ENCODE peak calls at places on chromosomes 4 and X, in eight cellular contexts. V, Q, K, X, S, P, Y and O are unnamed samples.

GRCh38 chrX:7062276-7062675 is 85.2 kb upstream of the STS start:
- DNase-seq in X (no peak), P (no peak), S (no peak), Q (no peak), V (peak; percentile 17), K (no peak), Y (no peak), O (no peak)

GRCh38 chr4:89549907-89550306 is 242.3 kb upstream of the GPRIN3 start:
- DNase-seq in X (no peak), Q (no peak), P (no peak), V (no peak), S (no peak), Y (no peak), K (no peak), O (no peak)

GRCh38 chr4:148443550-148444295 is 1.5 kb upstream of the NR3C2 start:
- DNase-seq in V (no peak), K (no peak), Y (peak; percentile 38), S (no peak), X (no peak), Q (peak; percentile 28), P (no peak), O (no peak)

GRCh38 chr4:163878336-163879121 is 384.0 kb downstream of the TMA16 start:
- DNase-seq in V (no peak), Q (no peak), S (no peak), X (no peak), Y (no peak), P (no peak), K (no peak), O (no peak)

GRCh38 chr4:47349323-47349722 is 114.2 kb downstream of the COMMD8 start:
- DNase-seq in X (no peak), V (no peak), K (no peak), P (no peak), Q (no peak), S (no peak), Y (no peak), O (peak; percentile 55)

GRCh38 chr4:76716020-76716419 is 181.9 kb downstream of the SOWAHB start:
- DNase-seq in Q (no peak), Y (no peak), X (no peak), S (no peak), P (no peak), V (no peak), K (no peak), O (no peak)

GRCh38 chr4:42371306-42372063 is 25.8 kb upstream of the SHISA3 start:
- DNase-seq in X (peak; percentile 19), K (peak; percentile 33), Y (peak; percentile 77), P (no peak), V (peak; percentile 53), S (no peak), Q (peak; percentile 57), O (peak; percentile 13)

GRCh38 chrX:40090050-40090804 is 7.5 kb downstream of the BCOR start:
- DNase-seq in Y (peak; percentile 68), P (no peak), Q (no peak), X (no peak), S (peak; percentile 70), V (no peak), K (no peak), O (no peak)

GRCh38 chrX:153910446-153910845 is 6.0 kb downstream of the AVPR2 start:
- DNase-seq in S (no peak), V (no peak), X (no peak), P (no peak), Y (no peak), K (no peak), Q (no peak), O (no peak)

GRCh38 chrX:111168314-111168713 is 72.3 kb downstream of the PAK3 start:
- DNase-seq in V (peak; percentile 25), Y (peak; percentile 3), S (peak; percentile 3), K (no peak), P (no peak), X (peak; percentile 0), Q (peak; percentile 43), O (no peak)

DNA sequence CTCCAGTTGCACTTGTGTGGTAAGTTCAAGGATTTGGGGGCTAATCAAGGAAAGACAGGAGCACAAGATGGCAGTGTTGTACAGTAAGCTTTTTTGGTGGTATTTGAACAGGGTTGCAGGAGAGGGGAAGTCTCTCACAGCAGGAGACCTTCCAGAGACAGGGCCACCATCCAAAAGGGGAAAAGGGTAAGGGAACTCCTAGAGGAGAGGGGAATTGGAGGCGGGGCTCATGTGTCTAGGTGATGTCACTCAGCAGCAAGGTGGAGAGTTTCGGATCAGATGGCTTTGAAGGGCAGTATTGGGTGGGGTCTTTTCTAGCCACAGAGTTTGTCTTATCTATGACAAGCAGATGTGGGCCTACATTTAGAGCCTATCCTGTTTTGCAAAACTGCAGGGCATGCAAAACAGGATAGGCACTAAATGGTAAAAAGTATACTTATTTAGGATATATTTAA is 13.4 kb upstream of the RNF175 start:
- DNase-seq in Q (peak; percentile 87), S (peak; percentile 85), Y (no peak), P (no peak), V (no peak), X (no peak), K (no peak), O (no peak)
- TF ChIP-seq REST in Q (no peak), S (no peak), Y (no peak), P (no peak), V (no peak), X (no peak), K (no peak), O (no peak)

DNA sequence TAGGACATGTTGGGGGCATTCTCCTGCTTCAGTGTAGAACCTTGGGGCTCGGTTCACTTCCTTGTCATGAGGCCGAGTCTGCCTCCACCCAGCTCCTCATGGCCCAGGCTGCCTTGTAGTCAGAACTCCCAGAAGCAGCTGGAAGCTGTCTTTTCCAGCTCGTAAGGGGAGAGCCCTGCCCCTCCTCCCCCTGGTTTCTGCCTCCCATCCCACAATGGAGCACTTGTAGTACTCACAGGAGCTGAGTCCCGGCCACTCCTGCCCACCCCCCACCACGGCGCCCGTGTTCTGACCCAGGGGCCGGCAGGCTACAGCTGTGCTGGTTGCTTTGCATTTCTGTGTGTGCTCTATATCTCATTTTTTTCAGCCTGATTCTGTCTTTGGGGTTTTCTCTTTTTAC is 24.7 kb upstream of the PJA1 start:
- DNase-seq in S (no peak), Y (no peak), P (no peak), Q (no peak), K (no peak), X (no peak), V (no peak), O (no peak)
- TF ChIP-seq CTCF in S (no peak), Y (no peak), P (no peak), Q (no peak), K (no peak), X (no peak), V (no peak), O (no peak)

GRCh38 chr4:90575371-90575770 is 448.2 kb downstream of the CCSER1 start:
- DNase-seq in P (no peak), X (no peak), Q (no peak), V (no peak), Y (no peak), K (no peak), S (no peak), O (no peak)

GRCh38 chr4:90582087-90582486 is 454.9 kb downstream of the CCSER1 start:
- DNase-seq in Y (no peak), K (no peak), P (no peak), Q (peak; percentile 30), S (no peak), V (no peak), X (no peak), O (no peak)

GRCh38 chr4:90580271-90580825 is 453.2 kb downstream of the CCSER1 start:
- DNase-seq in S (no peak), Q (peak; percentile 56), Y (no peak), X (no peak), V (no peak), P (no peak), K (no peak), O (no peak)
- TF ChIP-seq REST in S (no peak), Q (no peak), Y (no peak), X (no peak), V (no peak), P (no peak), K (no peak), O (no peak)

GRCh38 chrX:98068210-98068609 is 1184.5 kb downstream of the RPA4 start:
- DNase-seq in Q (no peak), K (no peak), S (no peak), Y (no peak), V (no peak), P (no peak), X (no peak), O (no peak)
- TF ChIP-seq CTCF in Q (no peak), K (no peak), S (no peak), Y (no peak), V (no peak), P (no peak), X (no peak), O (no peak)

GRCh38 chr4:109022941-109023340 is 260.1 kb upstream of the ETNPPL start:
- DNase-seq in P (no peak), V (no peak), K (no peak), S (no peak), Q (no peak), Y (no peak), X (no peak), O (no peak)

GRCh38 chr4:109027016-109027500 is 264.2 kb upstream of the ETNPPL start:
- DNase-seq in Y (no peak), V (no peak), Q (no peak), K (no peak), S (peak; percentile 83), X (no peak), P (no peak), O (no peak)

GRCh38 chr4:109025471-109026076 is 262.7 kb upstream of the ETNPPL start:
- DNase-seq in K (no peak), X (no peak), Q (no peak), Y (no peak), S (no peak), P (no peak), V (no peak), O (no peak)

GRCh38 chr4:109029987-109030386 is 267.1 kb upstream of the ETNPPL start:
- DNase-seq in X (no peak), K (no peak), Y (no peak), S (no peak), V (no peak), Q (no peak), P (no peak), O (no peak)

DNA sequence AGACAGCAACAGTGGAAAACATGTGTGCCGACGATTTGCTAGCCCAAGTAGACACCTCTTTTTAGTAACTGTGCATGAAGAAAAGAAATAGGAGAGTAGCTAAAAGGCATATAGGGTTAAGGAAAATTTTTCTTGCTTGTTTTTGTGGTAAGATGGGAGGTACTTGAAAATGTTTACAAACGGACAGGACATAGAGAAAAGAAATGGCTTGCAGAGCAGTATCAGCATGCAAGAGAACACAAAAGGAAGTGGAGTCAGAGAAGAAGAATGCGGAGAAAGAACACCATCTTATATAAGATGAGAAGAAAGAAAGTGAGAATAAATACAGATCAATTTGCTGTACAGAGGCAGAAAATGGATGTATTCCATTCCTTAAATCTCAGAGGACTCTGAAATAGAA is 263.7 kb upstream of the ETNPPL start:
- DNase-seq in X (no peak), Q (no peak), S (no peak), P (no peak), Y (no peak), V (no peak), K (no peak), O (no peak)
- TF ChIP-seq REST in X (no peak), Q (no peak), S (no peak), P (no peak), Y (no peak), V (no peak), K (no peak), O (no peak)

DNA sequence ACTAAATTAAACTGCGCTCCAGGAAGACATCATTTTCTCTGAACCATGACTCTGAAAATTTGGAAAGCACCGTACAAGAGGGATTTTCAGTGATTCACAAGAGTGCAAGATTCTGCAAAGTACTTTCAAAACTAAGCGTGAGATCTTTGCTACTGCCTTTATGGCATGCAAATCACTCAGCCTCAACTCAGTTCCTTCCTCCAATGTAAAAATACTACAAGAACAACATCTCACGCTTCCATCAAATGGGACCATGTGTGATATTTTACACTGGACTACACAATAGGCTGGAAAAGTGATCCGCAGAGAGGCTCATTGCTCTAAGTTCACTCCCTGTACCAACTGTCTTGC is 682 bp upstream of the IL15 start:
- DNase-seq in X (no peak), P (peak; percentile 73), V (no peak), S (no peak), Q (no peak), K (no peak), Y (no peak), O (no peak)
- TF ChIP-seq CTCF in X (no peak), P (no peak), V (no peak), S (no peak), Q (no peak), K (no peak), Y (no peak), O (no peak)